ENCODE peak calls at places on chromosomes 2 and 18, in seven cellular contexts. G is GM23338, R is hepatocyte, D is GM23248, K is HCT116, M is PC-3, S is neural progenitor cell. L is an unnamed sample.

GRCh38 chr2:25951071-25951547 is 31.2 kb downstream of the KIF3C start:
- DNase-seq in D (peak), R (peak), S (peak), M (peak), K (peak), G (peak), L (peak)

GRCh38 chr2:110637093-110637492 is 40.8 kb downstream of the BUB1 start:
- DNase-seq in K (no peak), M (no peak), S (no peak), R (no peak), D (no peak), G (no peak), L (no peak)

GRCh38 chr2:229170907-229171306 is 100.2 kb downstream of the PID1 start:
- DNase-seq in R (no peak), M (no peak), K (no peak), S (no peak), G (no peak), D (peak), L (no peak)

GRCh38 chr2:81645750-81646301 is 1341.3 kb upstream of the LRRTM1 start:
- DNase-seq in K (no peak), R (no peak), D (no peak), G (no peak), S (no peak), M (no peak), L (no peak)

GRCh38 chr18:63850010-63850409 is 37.5 kb upstream of the SERPINB2 start:
- DNase-seq in M (peak), K (peak), S (peak), G (peak), R (peak), D (peak), L (peak)

GRCh38 chr2:205177505-205177904 is 504.8 kb upstream of the NRP2 start:
- DNase-seq in M (no peak), K (no peak), R (no peak), D (peak), G (no peak), S (no peak), L (no peak)

GRCh38 chr2:62814132-62814531 is 108.6 kb downstream of the EHBP1 start:
- DNase-seq in R (no peak), D (peak), G (no peak), M (no peak), K (no peak), S (no peak), L (no peak)

GRCh38 chr2:168758970-168759820 is 43.2 kb upstream of the NOSTRIN start:
- DNase-seq in D (peak), M (peak), S (peak), G (peak), K (peak), R (peak), L (peak)

GRCh38 chr18:41783879-41784278 is 171.2 kb upstream of the PIK3C3 start:
- DNase-seq in D (no peak), K (no peak), R (no peak), G (no peak), S (no peak), M (no peak), L (no peak)

GRCh38 chr2:71613566-71613952 is 160.2 kb downstream of the DYSF start:
- DNase-seq in G (no peak), S (no peak), D (no peak), K (no peak), R (no peak), M (no peak), L (no peak)

GRCh38 chr2:108607706-108608301 is 73.5 kb downstream of the LIMS1 start:
- DNase-seq in M (peak), D (peak), R (peak), K (no peak), G (peak), S (peak), L (peak)
- TF ChIP-seq EZH2phosphoT487 in M (no peak), D (no peak), R (no peak), K (no peak), G (no peak), S (no peak), L (no peak)

DNA sequence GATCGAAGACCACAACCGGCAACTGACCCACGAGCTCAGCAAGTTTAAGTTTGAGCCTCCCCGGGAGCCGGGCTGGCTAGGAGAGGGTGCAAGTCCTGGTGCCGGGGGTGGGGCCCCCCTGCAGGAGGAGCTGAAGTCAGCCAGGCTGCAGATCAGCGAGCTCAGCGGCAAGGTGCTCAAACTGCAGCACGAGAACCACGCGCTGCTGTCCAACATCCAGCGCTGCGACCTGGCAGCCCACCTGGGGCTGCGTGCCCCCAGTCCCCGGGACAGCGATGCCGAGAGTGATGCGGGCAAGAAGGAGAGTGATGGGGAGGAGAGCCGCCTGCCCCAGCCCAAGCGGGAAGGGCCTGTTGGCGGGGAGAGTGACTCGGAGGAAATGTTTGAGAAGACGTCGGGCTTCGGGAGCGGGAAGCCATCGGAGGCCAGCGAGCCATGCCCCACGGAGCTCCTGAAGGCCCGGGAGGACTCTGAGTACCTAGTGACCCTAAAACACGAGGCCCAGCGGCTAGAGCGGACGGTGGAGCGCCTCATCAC is 78.7 kb downstream of the MTCL1 start:
- DNase-seq in R (no peak), K (no peak), G (no peak), S (no peak), M (no peak), D (no peak), L (no peak)
- TF ChIP-seq EZH2phosphoT487 in R (no peak), K (no peak), G (no peak), S (no peak), M (no peak), D (no peak), L (no peak)

GRCh38 chr18:12015697-12016062 is 34.4 kb downstream of the IMPA2 start:
- DNase-seq in D (peak), K (no peak), R (no peak), S (no peak), M (peak), G (no peak), L (no peak)
- TF ChIP-seq EZH2phosphoT487 in D (no peak), K (no peak), R (no peak), S (no peak), M (no peak), G (no peak), L (no peak)

GRCh38 chr18:77129150-77129551 is 3.4 kb downstream of the MBP start:
- DNase-seq in D (peak), S (no peak), R (peak), K (no peak), G (no peak), M (peak), L (no peak)

GRCh38 chr18:77127769-77128671 is 4.6 kb downstream of the MBP start:
- DNase-seq in S (no peak), M (peak), R (peak), K (no peak), G (no peak), D (peak), L (peak)

GRCh38 chr18:77119851-77120491 is 12.6 kb downstream of the MBP start:
- DNase-seq in D (no peak), M (no peak), G (no peak), K (no peak), S (no peak), R (no peak), L (peak)

GRCh38 chr18:77123313-77124231 is 9.0 kb downstream of the MBP start:
- DNase-seq in K (no peak), S (no peak), R (no peak), M (no peak), D (no peak), G (no peak), L (no peak)

GRCh38 chr18:77124452-77124922 is 8.1 kb downstream of the MBP start:
- DNase-seq in R (no peak), S (no peak), D (peak), G (peak), K (no peak), M (peak), L (peak)
- TF ChIP-seq EZH2phosphoT487 in R (no peak), S (no peak), D (no peak), G (no peak), K (no peak), M (no peak), L (no peak)

DNA sequence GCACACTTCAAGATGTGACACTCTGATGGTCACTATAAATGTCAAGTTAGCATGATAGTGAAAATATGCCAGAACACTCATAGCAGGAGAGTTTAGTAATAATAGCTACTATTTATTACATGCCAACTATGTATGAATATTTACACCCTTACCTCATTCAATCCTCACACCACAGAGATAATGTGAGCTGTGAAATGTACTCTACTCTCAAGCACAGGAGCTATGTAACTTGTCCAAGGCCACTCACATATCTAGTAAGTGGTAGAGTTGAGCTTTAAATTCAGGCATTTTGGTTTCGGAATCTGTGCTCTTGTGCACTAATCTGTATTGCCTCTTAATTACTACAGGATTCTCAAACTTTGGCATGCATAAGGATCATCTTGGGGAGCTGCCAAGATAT is 154.2 kb downstream of the PLCL1 start:
- DNase-seq in D (peak), S (no peak), G (no peak), M (no peak), R (no peak), K (no peak), L (no peak)
- TF ChIP-seq EZH2phosphoT487 in D (no peak), S (no peak), G (no peak), M (no peak), R (no peak), K (no peak), L (no peak)

DNA sequence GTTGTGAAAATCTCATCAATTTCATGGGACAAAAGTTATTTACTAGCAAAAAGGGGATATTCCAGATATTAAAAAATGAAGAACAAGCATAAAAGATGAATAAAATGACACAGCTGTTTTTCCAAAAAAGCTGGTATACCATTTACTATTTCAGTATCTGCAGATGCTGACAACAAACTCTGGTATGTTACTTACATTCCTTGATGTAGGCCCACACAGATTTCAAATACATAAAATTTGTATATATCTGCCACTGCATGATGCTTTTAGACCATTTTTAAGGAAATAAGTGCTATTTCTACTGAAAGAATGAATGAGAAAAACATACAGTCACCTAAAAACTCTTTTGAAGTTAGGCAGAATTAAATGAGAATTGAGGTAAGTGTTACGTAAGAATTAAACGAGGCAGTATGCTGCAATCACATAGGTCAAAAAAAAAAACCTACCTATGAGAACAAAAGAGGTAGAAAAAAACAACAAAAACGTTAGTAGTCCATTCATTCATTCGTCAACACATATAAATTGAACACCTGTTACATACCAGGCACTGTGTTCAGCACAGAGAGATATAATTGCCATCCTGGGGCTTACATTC is 32.5 kb downstream of the ARL5A start:
- DNase-seq in R (no peak), K (no peak), M (no peak), G (no peak), D (peak), S (no peak), L (no peak)
- TF ChIP-seq EZH2phosphoT487 in R (no peak), K (no peak), M (no peak), G (no peak), D (no peak), S (no peak), L (no peak)

GRCh38 chr2:170166735-170167134 is 11.2 kb upstream of the MYO3B start:
- DNase-seq in D (no peak), M (no peak), K (no peak), G (no peak), R (no peak), S (no peak), L (no peak)

GRCh38 chr2:170176212-170176611 is 1.7 kb upstream of the MYO3B start:
- DNase-seq in S (no peak), G (no peak), D (no peak), M (no peak), R (no peak), K (no peak), L (no peak)

GRCh38 chr2:170165129-170165528 is 12.8 kb upstream of the MYO3B start:
- DNase-seq in K (no peak), M (peak), D (peak), S (no peak), G (no peak), R (no peak), L (no peak)

GRCh38 chr2:170170281-170171035 is 7.5 kb upstream of the MYO3B start:
- DNase-seq in G (peak), S (no peak), D (no peak), K (no peak), M (no peak), R (peak), L (no peak)
- TF ChIP-seq EZH2phosphoT487 in G (no peak), S (no peak), D (no peak), K (no peak), M (no peak), R (no peak), L (no peak)

DNA sequence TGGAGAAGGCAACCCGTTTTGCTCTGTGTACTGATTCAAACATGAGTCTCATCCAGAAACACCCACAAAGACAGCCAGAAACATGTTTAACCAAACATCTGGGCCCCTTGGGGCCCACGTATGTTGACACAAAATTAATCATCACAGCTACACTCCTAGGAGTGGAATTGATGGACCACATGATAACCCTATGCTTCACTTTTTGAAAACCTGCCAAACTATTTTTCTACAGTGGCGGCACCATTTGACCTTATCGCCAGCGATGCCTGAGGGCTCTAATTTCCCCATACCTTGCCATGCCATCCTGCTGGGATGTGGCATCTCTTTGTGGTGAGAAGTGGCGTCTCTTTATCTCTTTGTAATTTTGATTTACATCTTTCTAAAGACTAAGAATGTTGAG is 38.5 kb downstream of the PSMG2 start:
- DNase-seq in M (peak), G (no peak), S (no peak), D (peak), R (no peak), K (no peak), L (no peak)
- TF ChIP-seq EZH2phosphoT487 in M (no peak), G (no peak), S (no peak), D (peak), R (no peak), K (no peak), L (no peak)

DNA sequence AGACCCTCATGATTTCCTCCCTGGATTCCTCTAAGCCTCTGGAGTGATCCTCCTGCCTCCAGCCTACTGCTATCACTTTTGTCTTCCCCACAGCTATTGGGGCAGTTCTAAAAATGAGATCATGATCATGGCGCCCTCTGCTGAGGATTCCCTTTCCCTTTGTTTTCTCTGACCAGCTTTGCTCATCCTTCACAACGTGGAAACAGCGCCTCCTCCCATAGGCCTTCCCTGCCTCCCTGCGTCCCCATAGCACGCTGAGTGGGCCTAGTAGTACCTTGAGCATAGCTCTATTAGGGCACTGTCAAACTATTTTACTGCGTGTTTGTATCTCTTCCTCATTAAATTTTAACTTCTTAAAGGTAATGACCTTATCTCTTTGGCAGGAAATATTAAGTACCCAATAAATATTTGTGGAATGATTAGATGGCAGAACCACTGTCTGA is 207.0 kb upstream of the FANCL start:
- DNase-seq in K (peak), M (peak), D (peak), G (peak), R (peak), S (peak), L (peak)
- TF ChIP-seq EZH2phosphoT487 in K (no peak), M (no peak), D (no peak), G (no peak), R (no peak), S (no peak), L (no peak)

DNA sequence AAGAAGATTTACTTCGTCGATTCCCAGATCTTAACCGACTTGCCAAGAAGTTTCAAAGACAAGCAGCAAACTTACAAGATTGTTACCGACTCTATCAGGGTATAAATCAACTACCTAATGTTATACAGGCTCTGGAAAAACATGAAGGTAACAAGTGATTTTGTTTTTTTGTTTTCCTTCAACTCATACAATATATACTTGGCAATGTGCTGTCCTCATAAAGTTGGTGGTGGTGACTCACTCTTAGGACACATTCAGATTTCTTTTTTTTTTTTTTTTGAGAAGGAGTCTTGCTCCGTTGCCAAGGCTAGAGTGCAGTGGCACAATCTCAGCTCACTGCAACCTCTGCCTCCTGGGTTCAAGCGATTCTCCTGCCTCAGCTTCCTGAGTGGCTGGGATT is 26.8 kb downstream of the MSH2 start:
- DNase-seq in D (peak), M (peak), K (no peak), S (no peak), G (no peak), R (no peak), L (no peak)
- TF ChIP-seq EZH2phosphoT487 in D (no peak), M (no peak), K (no peak), S (no peak), G (no peak), R (no peak), L (no peak)